ENCODE peak calls at places on chromosomes 12 and 14, in ten cellular contexts. Z, I, D, B, T, E, K, H, S and C are unnamed samples.

GRCh38 chr14:104638190-104638589 is 33.6 kb upstream of the TMEM179 start:
- DNase-seq in Z (no peak), I (no peak), D (no peak), B (peak), T (no peak), E (no peak), K (no peak), H (no peak), S (no peak), C (no peak)

GRCh38 chr14:89787525-89787924 is 167.0 kb downstream of the EFCAB11 start:
- DNase-seq in Z (no peak), I (no peak), D (no peak), B (no peak), T (no peak), E (no peak), K (no peak), H (no peak), S (no peak), C (peak)

GRCh38 chr12:106417926-106418910 is 60.7 kb downstream of the POLR3B start:
- DNase-seq in Z (no peak), I (no peak), D (no peak), B (no peak), T (no peak), E (no peak), K (no peak), H (no peak), S (no peak), C (no peak)

GRCh38 chr14:72366619-72367018 is 434.4 kb downstream of the RGS6 start:
- DNase-seq in Z (no peak), I (no peak), D (no peak), B (no peak), T (no peak), E (no peak), K (no peak), H (no peak), S (no peak), C (no peak)

GRCh38 chr14:95234426-95234825 is 77.1 kb upstream of the DICER1 start:
- DNase-seq in Z (no peak), I (no peak), D (no peak), B (no peak), T (no peak), E (no peak), K (no peak), H (no peak), S (no peak), C (no peak)

GRCh38 chr12:94704452-94704871 is 54.1 kb upstream of the TMCC3 start:
- DNase-seq in Z (no peak), I (no peak), D (no peak), B (no peak), T (no peak), E (no peak), K (no peak), H (no peak), S (no peak), C (no peak)

GRCh38 chr12:54329756-54330155 is 4.8 kb downstream of the COPZ1 start:
- DNase-seq in Z (no peak), I (no peak), D (no peak), B (no peak), T (no peak), E (no peak), K (no peak), H (no peak), S (no peak), C (no peak)

GRCh38 chr12:30026621-30027234 is 243.0 kb upstream of the TMTC1 start:
- DNase-seq in Z (no peak), I (no peak), D (no peak), B (peak), T (no peak), E (no peak), K (no peak), H (no peak), S (no peak), C (no peak)

GRCh38 chr12:131872154-131873046 is 22.0 kb upstream of the ULK1 start:
- DNase-seq in Z (peak), I (no peak), D (no peak), B (no peak), T (no peak), E (no peak), K (no peak), H (no peak), S (no peak), C (peak)

GRCh38 chr14:43341921-43342320 is 1165.2 kb downstream of the FSCB start:
- DNase-seq in Z (no peak), I (no peak), D (no peak), B (no peak), T (no peak), E (no peak), K (no peak), H (no peak), S (no peak), C (no peak)